ENCODE peak calls at places on chromosome 14, in four cellular contexts. Y is HCT116, H is K562, Q is HepG2. A is an unnamed sample.

GRCh38 chr14:36556811-36557433 is 25.5 kb downstream of the NKX2-8 start:
- DNase-seq in H (peak), Y (peak), Q (peak), A (no peak)

GRCh38 chr14:97564334-97564733 is 767.2 kb downstream of the VRK1 start:
- DNase-seq in Y (no peak), H (no peak), Q (no peak), A (no peak)

GRCh38 chr14:104665663-104666522 is 23.5 kb upstream of the INF2 start:
- DNase-seq in Y (peak), Q (peak), H (no peak), A (no peak)

GRCh38 chr14:94689218-94689984 is 77.2 kb downstream of the SERPINA3 start:
- DNase-seq in Y (no peak), H (peak), Q (no peak), A (no peak)

GRCh38 chr14:32430326-32430725 is 101.2 kb downstream of the AKAP6 start:
- DNase-seq in Q (no peak), H (peak), Y (no peak), A (no peak)

GRCh38 chr14:89186850-89187376 is 230.1 kb downstream of the FOXN3 start:
- DNase-seq in Q (no peak), Y (no peak), H (no peak), A (no peak)

GRCh38 chr14:80663541-80663940 is 278.0 kb downstream of the CEP128 start:
- DNase-seq in Y (no peak), H (no peak), Q (no peak), A (no peak)

GRCh38 chr14:26870096-26870495 is 272.3 kb upstream of the NOVA1 start:
- DNase-seq in Q (no peak), H (no peak), Y (no peak), A (no peak)

GRCh38 chr14:89188492-89188891 is 228.5 kb downstream of the FOXN3 start:
- DNase-seq in Y (no peak), H (no peak), Q (no peak), A (no peak)

GRCh38 chr14:61438860-61439765 is 117.7 kb downstream of the PRKCH start:
- DNase-seq in Q (peak), Y (no peak), H (no peak), A (peak)

GRCh38 chr14:77128414-77128891 is 13.1 kb downstream of the ZDHHC22 start:
- DNase-seq in Y (peak), Q (peak), H (no peak), A (no peak)

GRCh38 chr14:27862684-27863083 is 903.9 kb upstream of the FOXG1 start:
- DNase-seq in Q (no peak), H (no peak), Y (no peak), A (no peak)

GRCh38 chr14:104109731-104110361 is 24.3 kb downstream of the ASPG start:
- DNase-seq in Y (no peak), H (no peak), Q (no peak), A (no peak)

GRCh38 chr14:39015360-39015961 is 87.6 kb downstream of the SEC23A start:
- DNase-seq in Q (peak), Y (peak), H (peak), A (peak)

GRCh38 chr14:32400480-32400879 is 71.4 kb downstream of the AKAP6 start:
- DNase-seq in Y (no peak), H (no peak), Q (no peak), A (no peak)

GRCh38 chr14:88729159-88729558 is 63.6 kb downstream of the EML5 start:
- DNase-seq in Q (no peak), H (no peak), Y (no peak), A (no peak)

GRCh38 chr14:105050551-105050897 is 14.7 kb downstream of the GPR132 start:
- DNase-seq in H (peak), Y (peak), Q (peak), A (no peak)

GRCh38 chr14:71745072-71745471 is 187.2 kb upstream of the RGS6 start:
- DNase-seq in Q (no peak), H (no peak), Y (no peak), A (no peak)

GRCh38 chr14:56133547-56133946 is 15.3 kb downstream of the PELI2 start:
- DNase-seq in Q (no peak), H (no peak), Y (no peak), A (no peak)

GRCh38 chr14:28375295-28375694 is 391.3 kb upstream of the FOXG1 start:
- DNase-seq in Y (no peak), Q (no peak), H (no peak), A (no peak)

GRCh38 chr14:77098470-77099353 is 654 bp downstream of the CIPC start:
- DNase-seq in Y (no peak), H (peak), Q (no peak), A (no peak)

GRCh38 chr14:85530626-85531025 is 682 bp downstream of the FLRT2 start:
- DNase-seq in Y (no peak), H (no peak), Q (no peak), A (no peak)

GRCh38 chr14:39005044-39005736 is 97.8 kb downstream of the SEC23A start:
- DNase-seq in Y (no peak), Q (no peak), H (no peak), A (no peak)

GRCh38 chr14:105061428-105062047 is 3.7 kb downstream of the GPR132 start:
- DNase-seq in Y (no peak), Q (no peak), H (no peak), A (no peak)

GRCh38 chr14:105400016-105400415 is 1.7 kb downstream of the TEX22 start:
- DNase-seq in H (no peak), Y (no peak), Q (no peak), A (no peak)

GRCh38 chr14:65184032-65184764 is 81.9 kb upstream of the MAX start:
- DNase-seq in Q (no peak), Y (no peak), H (no peak), A (no peak)

GRCh38 chr14:60183724-60184596 is 18.8 kb upstream of the DHRS7 start:
- DNase-seq in Q (peak), Y (peak), H (no peak), A (no peak)

GRCh38 chr14:104103061-104104005 is 17.8 kb downstream of the ASPG start:
- DNase-seq in H (no peak), Q (no peak), Y (no peak), A (no peak)

DNA sequence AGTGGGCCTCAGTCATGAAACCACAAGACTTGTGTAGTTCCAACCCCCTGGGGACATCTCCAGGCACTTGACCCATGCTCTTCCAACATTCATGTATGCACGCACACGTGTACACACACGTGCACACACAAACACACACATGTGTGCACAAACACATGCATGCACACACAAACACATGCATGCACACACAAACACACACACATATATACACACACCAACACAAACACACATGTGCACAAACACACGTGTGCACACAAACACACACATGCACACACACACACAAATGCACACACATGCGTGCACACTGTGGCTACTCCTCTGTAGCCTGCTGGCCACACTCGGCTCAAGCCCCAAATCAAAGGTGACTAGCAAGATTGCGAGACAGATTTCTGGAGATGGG is 22.8 kb downstream of the BDKRB2 start:
- DNase-seq in H (no peak), Q (no peak), Y (no peak), A (no peak)
- TF ChIP-seq TCF7L2 in H (no peak), Q (no peak), Y (no peak), A (no peak)

GRCh38 chr14:68941820-68942219 is 37.3 kb downstream of the ACTN1 start:
- DNase-seq in H (no peak), Q (peak), Y (no peak), A (no peak)

GRCh38 chr14:68939424-68939892 is 39.6 kb downstream of the ACTN1 start:
- DNase-seq in H (no peak), Q (no peak), Y (no peak), A (no peak)

GRCh38 chr14:68938515-68939423 is 40.3 kb downstream of the ACTN1 start:
- DNase-seq in Q (peak), Y (no peak), H (no peak), A (no peak)

GRCh38 chr14:68940614-68941185 is 38.4 kb downstream of the ACTN1 start:
- DNase-seq in Q (no peak), H (no peak), Y (no peak), A (no peak)

DNA sequence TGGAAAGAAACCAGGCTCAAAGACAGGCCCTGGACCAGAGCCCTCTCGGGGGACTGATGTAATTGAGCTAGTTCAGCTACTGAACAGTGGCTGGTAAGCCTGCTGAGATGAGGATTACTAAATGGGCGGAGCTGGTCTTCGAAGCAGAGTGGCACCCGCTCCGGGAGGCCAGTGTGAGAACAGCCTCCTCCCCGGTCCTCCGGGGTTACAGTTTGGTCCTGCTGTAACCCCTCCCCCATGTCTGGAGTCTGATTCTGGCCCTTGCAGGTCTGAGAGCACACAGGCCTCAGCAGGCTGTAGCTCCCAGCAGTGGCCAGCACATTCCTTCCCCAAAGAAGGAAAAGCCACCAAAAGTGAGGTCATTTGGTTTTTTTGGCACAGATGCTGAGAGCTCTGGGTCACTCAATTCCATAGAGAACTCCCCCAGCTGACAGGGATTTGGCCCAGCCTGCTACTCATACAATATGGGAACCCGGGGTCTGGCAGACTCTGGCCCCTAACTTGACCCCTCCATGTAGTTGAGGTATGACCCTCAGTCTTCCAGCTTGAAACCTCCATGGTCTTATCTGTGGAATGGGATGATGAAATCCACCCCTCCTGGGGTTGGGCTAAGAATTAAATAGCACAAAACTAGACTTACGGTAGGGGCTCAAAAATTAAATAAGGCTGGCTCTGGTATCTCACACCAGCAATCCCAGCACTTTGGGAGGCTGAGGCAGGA is 39.0 kb downstream of the ACTN1 start:
- DNase-seq in Q (peak), Y (no peak), H (no peak), A (peak)
- TF ChIP-seq REST in Q (no peak), Y (no peak), H (no peak), A (no peak)

GRCh38 chr14:98834119-98834518 is 437.9 kb downstream of the BCL11B start:
- DNase-seq in Y (no peak), H (no peak), Q (no peak), A (no peak)
- TF ChIP-seq CTCF in Y (no peak), H (no peak), Q (no peak), A (no peak)

DNA sequence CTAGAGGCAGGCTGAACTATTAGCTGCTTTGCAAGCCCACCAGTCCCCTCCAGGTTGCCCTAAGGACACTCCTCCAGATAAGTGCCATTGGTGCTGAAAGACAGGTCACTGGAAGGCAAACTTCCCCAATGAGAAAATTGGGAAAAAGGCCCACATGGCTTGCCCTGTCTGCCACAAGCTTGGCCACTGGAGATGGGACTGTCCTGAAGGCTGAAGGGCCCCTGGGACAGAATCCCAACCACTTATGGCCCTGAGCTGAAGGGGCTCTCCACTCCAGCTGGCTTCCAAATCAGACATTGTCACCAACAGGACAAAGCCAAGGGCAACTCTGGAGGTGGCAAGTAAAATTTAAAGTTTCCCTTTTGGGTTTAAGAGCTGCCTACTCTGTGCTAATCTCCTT is 12.2 kb upstream of the DHRS2 start:
- DNase-seq in Y (no peak), Q (no peak), H (no peak), A (no peak)
- TF ChIP-seq TCF7L2 in Y (no peak), Q (no peak), H (no peak), A (no peak)

DNA sequence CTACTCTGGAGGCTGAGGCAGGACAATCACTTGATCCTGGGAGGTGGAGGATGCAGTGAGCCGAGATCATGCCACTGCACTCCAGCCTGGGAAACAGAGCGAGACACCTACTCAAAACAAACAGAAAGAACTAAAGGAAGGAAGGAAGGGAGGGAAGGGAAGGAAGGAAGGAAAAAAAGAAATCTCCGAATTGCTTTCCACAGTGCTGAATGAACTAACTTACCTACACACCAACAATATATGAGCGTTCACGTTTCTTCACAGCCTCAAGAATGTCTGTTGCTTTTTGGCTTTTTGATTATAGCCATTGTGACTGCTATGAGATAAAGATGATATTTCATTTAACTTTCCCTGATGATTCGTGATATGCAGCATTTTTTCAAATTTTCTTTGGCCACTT is 1343.7 kb downstream of the LRFN5 start:
- DNase-seq in H (no peak), Q (no peak), Y (no peak), A (no peak)
- TF ChIP-seq REST in H (no peak), Q (no peak), Y (no peak), A (no peak)

GRCh38 chr14:33908540-33909223 is 42.2 kb downstream of the EGLN3 start:
- DNase-seq in Y (no peak), H (no peak), Q (peak), A (no peak)
- TF ChIP-seq CTCF in Y (no peak), H (no peak), Q (peak), A (peak)

DNA sequence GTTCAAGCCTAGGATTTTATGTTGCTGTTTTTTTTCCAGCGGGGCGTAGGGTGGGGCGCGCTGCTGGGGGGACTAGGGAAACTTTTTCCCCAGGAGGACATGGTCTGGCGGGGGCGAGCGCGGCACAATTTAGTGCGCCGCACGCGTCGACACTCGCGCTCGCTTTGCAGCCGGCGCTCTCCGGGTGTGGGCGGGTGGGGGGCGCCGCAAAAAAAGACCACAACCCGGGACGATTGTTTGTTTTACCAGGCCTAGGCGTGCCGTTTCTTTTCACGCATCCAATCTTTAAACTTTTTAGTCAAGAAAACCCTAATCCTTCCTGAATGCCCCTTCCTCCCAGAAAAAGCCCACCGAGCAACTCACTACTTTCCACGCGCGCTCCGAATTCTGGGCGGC is 865 bp upstream of the ZFP36L1 start:
- DNase-seq in Y (no peak), H (no peak), Q (no peak), A (no peak)
- TF ChIP-seq TCF7L2 in Y (no peak), H (no peak), Q (no peak), A (no peak)

GRCh38 chr14:102304611-102305506 is at the start of gene MOK:
- DNase-seq in Y (peak), H (peak), Q (peak), A (peak)
- TF ChIP-seq REST in Y (no peak), H (no peak), Q (no peak), A (no peak)